ENCODE peak calls at places on chromosomes 4 and X, in nine cellular contexts. Q is gastrocnemius medialis, Z is psoas muscle, E is right lobe of liver, S is ascending aorta, P is esophagus squamous epithelium, R is uterus, L is IMR-90, Y is A673. F is an unnamed sample. For H3K36me3, the result is how much of the 10 kb centered on the place peaks cover.

GRCh38 chrX:12994321-12994720 is 19.4 kb downstream of the TMSB4X start:
- DNase-seq in Z (no peak), S (no peak), R (no peak), Y (no peak), Q (no peak), L (no peak), P (no peak), E (no peak), F (peak)

GRCh38 chrX:281166-281999 is at the start of gene PLCXD1:
- DNase-seq in Y (peak), E (peak), R (peak), S (no peak), P (no peak), L (peak), Z (no peak), Q (no peak), F (peak)

GRCh38 chr4:168618577-168619265 is 121.9 kb downstream of the PALLD start:
- DNase-seq in Q (no peak), L (peak), S (peak), Z (no peak), Y (no peak), E (no peak), R (no peak), P (no peak), F (no peak)

GRCh38 chr4:111943796-111944203 is 201.5 kb upstream of the FAM241A start:
- DNase-seq in E (peak), S (no peak), R (peak), Z (no peak), Y (peak), L (no peak), Q (no peak), P (peak), F (peak)

GRCh38 chr4:188201851-188202250 is 62.6 kb downstream of the TRIML1 start:
- DNase-seq in P (no peak), Y (no peak), R (no peak), L (peak), Q (no peak), S (no peak), E (no peak), Z (no peak), F (no peak)

GRCh38 chr4:99471349-99471748 is 36.2 kb upstream of the ADH7 start:
- DNase-seq in E (no peak), Y (no peak), S (no peak), Q (no peak), P (no peak), Z (no peak), R (no peak), L (no peak), F (no peak)

GRCh38 chr4:76948441-76949292 is 885 bp upstream of the SEPTIN11 start:
- DNase-seq in R (peak), Z (peak), Q (peak), Y (peak), L (peak), E (peak), S (peak), P (no peak), F (peak)

GRCh38 chrX:78886550-78886949 is 58.6 kb upstream of the P2RY10 start:
- DNase-seq in P (no peak), L (no peak), Z (no peak), Y (peak), R (no peak), Q (no peak), S (no peak), E (no peak), F (no peak)

GRCh38 chrX:1658083-1658463 is 43.2 kb downstream of the ASMT start:
- DNase-seq in P (no peak), Q (no peak), Z (no peak), L (no peak), E (no peak), Y (no peak), R (no peak), S (no peak), F (no peak)

GRCh38 chrX:68833855-68834331 is 5.1 kb downstream of the EFNB1 start:
- DNase-seq in L (no peak), Q (no peak), E (no peak), P (no peak), R (peak), S (peak), Y (no peak), Z (no peak), F (peak)

GRCh38 chrX:38968344-38968743 is 167.1 kb downstream of the MID1IP1 start:
- DNase-seq in S (no peak), Q (no peak), Y (no peak), P (no peak), Z (no peak), E (no peak), R (no peak), L (no peak), F (no peak)

GRCh38 chr4:149719357-149719756 is 96.3 kb downstream of the IQCM start:
- DNase-seq in Y (no peak), Z (no peak), P (no peak), E (no peak), S (no peak), L (peak), Q (no peak), R (no peak), F (no peak)

GRCh38 chr4:24888475-24888874 is 24.4 kb downstream of the CCDC149 start:
- DNase-seq in L (no peak), E (no peak), P (no peak), Q (no peak), S (no peak), Z (no peak), Y (no peak), R (no peak), F (no peak)

GRCh38 chrX:57227691-57228090 is 58.8 kb upstream of the FAAH2 start:
- DNase-seq in P (no peak), E (no peak), Q (no peak), S (no peak), L (no peak), R (no peak), Z (no peak), Y (no peak), F (no peak)

GRCh38 chr4:139568206-139568969 is 12.4 kb upstream of the SETD7 start:
- DNase-seq in R (no peak), Z (no peak), Q (no peak), P (no peak), E (no peak), S (no peak), L (no peak), Y (no peak), F (no peak)

GRCh38 chrX:45009371-45010000 is 136.5 kb downstream of the KDM6A start:
- DNase-seq in L (peak), Y (no peak), E (no peak), R (no peak), Z (no peak), S (no peak), P (no peak), Q (peak), F (no peak)

GRCh38 chr4:158810487-158811215 is 41.8 kb downstream of the FNIP2 start:
- DNase-seq in Z (peak), Q (peak), R (peak), Y (peak), E (no peak), S (peak), P (no peak), L (peak), F (peak)

GRCh38 chr4:31169851-31170250 is 449.7 kb downstream of the PCDH7 start:
- DNase-seq in L (no peak), Z (no peak), P (no peak), R (no peak), Q (no peak), S (no peak), E (no peak), Y (no peak), F (no peak)

GRCh38 chrX:152926279-152926678 is 28.4 kb downstream of the ZNF185 start:
- DNase-seq in L (peak), Z (no peak), S (no peak), R (peak), E (peak), Q (no peak), P (no peak), Y (peak), F (no peak)

GRCh38 chrX:38940547-38940946 is 139.3 kb downstream of the MID1IP1 start:
- DNase-seq in Q (no peak), E (no peak), S (no peak), Y (no peak), P (no peak), Z (no peak), R (no peak), L (peak), F (no peak)

GRCh38 chr4:155809835-155810234 is 51.0 kb downstream of the GUCY1B1 start:
- DNase-seq in R (no peak), P (no peak), Z (no peak), S (no peak), L (peak), Q (no peak), E (no peak), Y (peak), F (no peak)

GRCh38 chr4:118360101-118360500 is 7.3 kb upstream of the PRSS12 start:
- DNase-seq in Q (no peak), E (no peak), P (no peak), S (no peak), Y (no peak), L (no peak), Z (no peak), R (no peak), F (no peak)

GRCh38 chr4:154414796-154415195 is 76.8 kb downstream of the DCHS2 start:
- DNase-seq in L (no peak), Q (no peak), R (no peak), P (no peak), E (no peak), S (no peak), Y (no peak), Z (no peak), F (no peak)

GRCh38 chr4:93018243-93018642 is 714.5 kb downstream of the GRID2 start:
- DNase-seq in E (no peak), S (no peak), L (no peak), Z (no peak), R (no peak), Y (no peak), Q (no peak), P (no peak), F (no peak)

GRCh38 chr4:6727081-6727942 is 11.3 kb downstream of the BLOC1S4 start:
- DNase-seq in Y (peak), L (no peak), Z (no peak), R (no peak), P (no peak), S (no peak), E (no peak), Q (no peak), F (no peak)

GRCh38 chr4:40749717-40750460 is at the start of gene NSUN7:
- DNase-seq in E (peak), Z (peak), S (peak), Y (peak), P (no peak), R (peak), L (no peak), Q (no peak), F (peak)

GRCh38 chr4:86356831-86357230 is 3.0 kb downstream of the MAPK10 start:
- DNase-seq in Z (no peak), L (no peak), E (no peak), P (no peak), S (no peak), R (no peak), Y (no peak), Q (no peak), F (no peak)

GRCh38 chr4:1795304-1796195 is 2.5 kb downstream of the FGFR3 start:
- DNase-seq in E (peak), S (no peak), P (no peak), Z (no peak), Q (no peak), R (no peak), L (no peak), Y (peak), F (peak)

GRCh38 chr4:40227284-40227683 is 30.5 kb downstream of the RHOH start:
- DNase-seq in S (no peak), Q (no peak), E (no peak), Z (no peak), R (no peak), L (no peak), Y (peak), P (no peak), F (no peak)

GRCh38 chr4:131296192-131296591 is 1852.9 kb upstream of the PCDH10 start:
- DNase-seq in Q (no peak), Z (no peak), E (no peak), Y (no peak), R (no peak), S (no peak), P (no peak), L (no peak), F (no peak)

GRCh38 chr4:153522800-153523089 is 56.6 kb downstream of the TMEM131L start:
- DNase-seq in E (no peak), S (no peak), L (no peak), Q (no peak), Z (no peak), R (no peak), P (no peak), Y (no peak), F (no peak)

GRCh38 chr4:75599647-75600046 is 30.7 kb downstream of the CDKL2 start:
- DNase-seq in Z (no peak), R (no peak), Y (no peak), P (no peak), Q (no peak), E (no peak), S (no peak), L (no peak), F (no peak)

GRCh38 chrX:989959-990510 is 222.4 kb downstream of the CRLF2 start:
- DNase-seq in Y (peak), S (peak), Q (no peak), Z (peak), P (peak), L (peak), R (peak), E (peak), F (peak)

GRCh38 chr4:38967260-38968095 is 64.7 kb downstream of the TMEM156 start:
- DNase-seq in Y (peak), Z (no peak), E (no peak), L (peak), Q (no peak), S (no peak), R (no peak), P (no peak), F (no peak)

GRCh38 chr4:177451108-177451500 is 8.9 kb upstream of the AGA start:
- DNase-seq in L (no peak), E (no peak), S (no peak), P (no peak), Z (no peak), Q (no peak), R (no peak), Y (no peak), F (no peak)

GRCh38 chr4:177447417-177448004 is 5.3 kb upstream of the AGA start:
- DNase-seq in L (no peak), P (no peak), Z (no peak), S (no peak), R (no peak), E (no peak), Y (no peak), Q (no peak), F (no peak)

GRCh38 chr4:177450421-177451107 is 8.3 kb upstream of the AGA start:
- DNase-seq in P (no peak), R (no peak), Z (no peak), Q (no peak), Y (no peak), S (no peak), L (peak), E (no peak), F (no peak)

GRCh38 chr4:177446571-177446970 is 4.3 kb upstream of the AGA start:
- DNase-seq in R (no peak), S (no peak), L (no peak), E (no peak), Q (no peak), Y (no peak), P (no peak), Z (no peak), F (no peak)

GRCh38 chr4:177448850-177449249 is 6.6 kb upstream of the AGA start:
- DNase-seq in Y (peak), R (no peak), Z (no peak), P (no peak), L (peak), Q (no peak), S (no peak), E (no peak), F (no peak)
- H3K4me3 ChIP-seq in Y (no peak), R (no peak), Z (no peak), P (no peak), L (no peak), Q (no peak), S (no peak), E (no peak), F (no peak)

GRCh38 chr4:10878861-10879260 is 194.3 kb upstream of the CLNK start:
- DNase-seq in Y (no peak), R (no peak), L (no peak), E (no peak), P (no peak), Q (no peak), Z (no peak), S (no peak), F (no peak)

GRCh38 chr4:10873809-10874208 is 189.2 kb upstream of the CLNK start:
- DNase-seq in Y (no peak), Q (no peak), P (no peak), L (no peak), Z (no peak), R (no peak), S (no peak), E (no peak), F (no peak)

GRCh38 chr4:10875144-10875799 is 190.7 kb upstream of the CLNK start:
- DNase-seq in P (no peak), S (no peak), Z (no peak), Q (no peak), R (no peak), L (no peak), E (no peak), Y (no peak), F (no peak)

DNA sequence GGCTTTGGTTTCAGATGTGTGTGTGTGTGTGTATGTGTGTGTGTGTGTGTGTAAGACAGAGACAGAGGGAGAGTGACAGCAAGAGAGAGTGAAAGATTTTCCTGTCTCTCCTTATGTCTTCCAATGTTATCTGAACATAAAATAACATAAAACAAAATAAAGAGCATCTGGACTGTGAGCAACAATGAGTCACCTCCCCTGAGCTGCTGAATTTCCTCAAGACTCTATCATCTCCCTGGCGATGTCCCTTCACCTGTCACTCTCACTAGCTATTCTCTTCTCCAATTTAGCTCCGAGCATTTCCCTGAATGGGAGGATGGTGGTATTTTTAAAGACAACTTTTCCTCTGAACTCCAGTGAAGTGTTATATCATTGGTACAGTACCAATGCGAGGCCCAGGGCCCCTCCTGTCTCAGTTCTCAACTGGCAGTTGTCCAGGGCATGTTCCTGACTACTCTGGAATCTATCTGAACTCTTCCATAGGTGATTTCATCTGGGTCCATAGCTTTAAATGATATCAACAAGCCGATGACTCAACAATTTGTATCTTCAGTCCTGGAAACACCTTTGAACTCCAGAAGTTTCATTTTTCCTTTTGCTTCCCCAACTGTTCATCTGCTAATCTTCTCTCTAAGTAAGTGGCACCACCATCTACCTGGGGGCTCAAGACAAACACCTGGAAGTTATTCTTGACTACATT is 195.0 kb upstream of the CLNK start:
- DNase-seq in Y (no peak), S (no peak), Q (no peak), E (no peak), P (no peak), L (peak), Z (no peak), R (no peak), F (no peak)
- TF ChIP-seq CTCF in Y (no peak), S (no peak), Q (no peak), E (no peak), P (no peak), L (no peak), Z (no peak), R (no peak), F (no peak)

GRCh38 chrX:53558646-53559045 is 124.5 kb upstream of the HSD17B10 start:
- DNase-seq in P (no peak), L (no peak), Z (no peak), R (no peak), Y (no peak), Q (no peak), E (no peak), S (no peak), F (no peak)

GRCh38 chrX:53550756-53551463 is 116.7 kb upstream of the HSD17B10 start:
- DNase-seq in Y (no peak), Z (no peak), R (no peak), E (no peak), S (no peak), Q (no peak), P (no peak), L (no peak), F (no peak)

GRCh38 chrX:53561912-53562311 is 124.6 kb downstream of the HUWE1 start:
- DNase-seq in E (no peak), S (no peak), L (no peak), Q (no peak), R (no peak), Y (no peak), Z (no peak), P (no peak), F (no peak)

DNA sequence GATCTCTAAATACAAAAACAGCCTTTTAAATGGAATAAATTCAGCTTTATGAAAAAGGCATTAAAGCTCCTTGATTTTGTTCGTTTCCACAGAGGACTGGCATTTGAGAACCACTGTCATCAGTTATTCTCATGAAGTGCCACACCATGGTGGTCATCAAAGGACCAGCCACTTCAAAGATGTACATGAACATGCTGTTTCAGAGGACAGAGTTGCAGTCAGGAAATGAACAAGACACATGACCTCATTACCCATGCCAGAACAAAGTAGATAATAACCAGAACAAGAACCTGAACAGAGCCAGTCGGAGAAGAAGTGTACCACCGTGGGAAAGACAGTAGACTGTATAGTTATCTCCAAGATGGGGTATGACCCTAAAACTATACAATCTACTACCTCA is 122.7 kb upstream of the HSD17B10 start:
- DNase-seq in L (no peak), S (no peak), Q (no peak), Y (no peak), Z (no peak), R (no peak), E (no peak), P (no peak), F (no peak)
- H3K36me3 ChIP-seq in L (half or more), S (half or more), Q (under half), Y (half or more), Z (half or more), R (under half), E (under half), P (under half), F (under half)

DNA sequence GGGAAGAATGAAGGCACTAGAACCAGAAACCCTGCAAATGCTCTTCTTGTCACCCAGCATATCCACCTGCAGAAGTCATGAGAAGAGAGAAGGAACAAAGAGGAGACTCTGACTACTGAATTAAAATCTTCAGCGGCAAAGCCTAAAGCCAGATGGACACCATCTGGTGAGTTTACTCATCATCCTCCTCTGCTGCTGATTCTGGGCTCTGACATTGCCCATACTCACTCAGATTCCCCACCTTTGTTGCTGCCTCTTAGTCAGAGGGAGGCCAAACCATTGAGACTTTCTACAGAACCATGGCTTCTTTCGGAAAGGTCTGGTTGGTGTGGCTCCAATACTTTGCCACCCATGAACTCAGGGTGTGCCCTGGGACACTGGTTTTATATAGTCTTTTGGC is 181.7 kb downstream of the AR start:
- DNase-seq in L (no peak), Q (no peak), Y (no peak), P (no peak), Z (no peak), S (no peak), E (no peak), R (no peak), F (no peak)
- H3K4me3 ChIP-seq in L (no peak), Q (no peak), Y (no peak), P (no peak), Z (no peak), S (no peak), E (no peak), R (no peak), F (no peak)

DNA sequence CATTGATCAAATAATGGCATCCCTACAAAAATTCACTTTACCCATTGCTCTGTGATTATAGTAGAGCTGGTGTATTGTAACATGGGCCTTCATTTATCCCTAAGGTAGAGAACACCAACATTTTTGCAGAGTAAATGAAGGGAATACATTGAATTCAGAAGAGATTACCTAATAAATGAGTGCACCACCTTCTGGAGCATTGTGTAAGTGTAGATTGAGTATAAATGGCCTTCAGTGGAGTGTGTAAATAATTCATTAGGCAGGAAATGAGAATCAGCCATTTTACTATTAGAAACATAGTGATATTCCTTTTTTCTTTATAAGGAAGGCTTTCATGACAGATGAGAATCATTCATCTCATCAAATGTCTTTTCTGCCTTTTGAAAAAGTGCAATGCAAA is 155.8 kb downstream of the FAM47B start:
- DNase-seq in E (no peak), P (no peak), S (no peak), Y (peak), Z (no peak), R (no peak), L (no peak), Q (no peak), F (no peak)
- TF ChIP-seq CTCF in E (no peak), P (no peak), S (no peak), Y (peak), Z (no peak), R (no peak), L (no peak), Q (no peak), F (no peak)

GRCh38 chr4:3215256-3215655 is 33.7 kb upstream of the MSANTD1 start:
- DNase-seq in L (no peak), Z (no peak), E (no peak), R (no peak), Q (no peak), Y (no peak), S (no peak), P (no peak), F (no peak)
- H3K36me3 ChIP-seq in L (half or more), Z (half or more), E (under half), R (under half), Q (under half), Y (half or more), S (half or more), P (under half), F (under half)

F was measured in mucosa of descending colon.